ENCODE peak calls at places on chromosomes 12 and 14, in six cellular contexts. C is smooth muscle cell of the brain vasculature; E is activated CD4-positive, alpha-beta T cell treated with anti-CD3 and anti-CD28 coated beads for 36 hours; V is activated gamma-delta T cell treated with Interleukin-2 at 50 U/mL for 16 hours; T is A549; I is left kidney. S is an unnamed sample.

GRCh38 chr14:61174395-61175386 is 106.4 kb downstream of the TMEM30B start:
- DNase-seq in T (no peak), E (no peak), V (no peak), C (no peak), I (no peak), S (no peak)

GRCh38 chr12:60205500-60205899 is 609.7 kb downstream of the SLC16A7 start:
- DNase-seq in V (no peak), E (no peak), C (no peak), T (no peak), I (peak; percentile 1), S (no peak)

GRCh38 chr12:57087689-57088441 is 1.0 kb upstream of the NAB2 start:
- DNase-seq in C (peak; percentile 80), T (peak; percentile 78), E (peak; percentile 93), V (peak; percentile 72), I (peak; percentile 98), S (peak; percentile 98)

GRCh38 chr12:49121047-49121696 is 10.0 kb downstream of the TUBA1B start:
- DNase-seq in C (no peak), E (no peak), T (peak; percentile 86), V (no peak), I (peak; percentile 79), S (no peak)

GRCh38 chr12:21301-22189 is 45.0 kb upstream of the IQSEC3 start:
- DNase-seq in V (no peak), I (peak; percentile 1), C (no peak), T (no peak), E (peak; percentile 68), S (peak; percentile 37)

GRCh38 chr14:26204954-26205479 is 392.8 kb downstream of the NOVA1 start:
- DNase-seq in E (peak; percentile 4), T (no peak), C (no peak), V (no peak), I (peak; percentile 76), S (no peak)

GRCh38 chr14:75714993-75715392 is 53.9 kb downstream of the TTLL5 start:
- DNase-seq in C (no peak), E (no peak), V (no peak), T (no peak), I (no peak), S (no peak)

GRCh38 chr12:51591020-51591901 is at the start of gene SCN8A:
- DNase-seq in V (peak; percentile 22), I (peak; percentile 89), E (peak; percentile 70), C (no peak), T (peak; percentile 46), S (peak; percentile 63)

GRCh38 chr12:4681732-4682131 is 32.8 kb downstream of the NDUFA9 start:
- DNase-seq in V (no peak), T (no peak), I (no peak), E (no peak), C (no peak), S (no peak)

GRCh38 chr12:57129311-57130288 is 1.3 kb downstream of the LRP1 start:
- DNase-seq in V (no peak), T (no peak), E (no peak), C (no peak), I (peak; percentile 44), S (no peak)

GRCh38 chr14:63011609-63012008 is 33.6 kb downstream of the KCNH5 start:
- DNase-seq in C (no peak), I (no peak), T (no peak), V (no peak), E (no peak), S (no peak)

GRCh38 chr12:42447371-42447786 is 121.4 kb downstream of the PPHLN1 start:
- DNase-seq in V (no peak), I (no peak), E (no peak), C (no peak), T (no peak), S (no peak)

GRCh38 chr14:95577067-95577800 is 42.4 kb downstream of the GLRX5 start:
- DNase-seq in E (no peak), C (no peak), T (no peak), I (no peak), V (no peak), S (no peak)

GRCh38 chr12:116055895-116056607 is 221.4 kb downstream of the MED13L start:
- DNase-seq in I (no peak), V (no peak), C (no peak), T (no peak), E (peak; percentile 22), S (peak; percentile 22)

GRCh38 chr12:90343966-90344365 is 611.0 kb downstream of the CCER1 start:
- DNase-seq in V (no peak), E (no peak), T (no peak), I (no peak), C (no peak), S (no peak)

GRCh38 chr12:49706351-49707126 is 666 bp downstream of the FMNL3 start:
- DNase-seq in T (no peak), C (no peak), E (peak; percentile 39), I (peak; percentile 82), V (no peak), S (peak; percentile 36)

GRCh38 chr12:94204647-94205247 is 56.4 kb downstream of the PLXNC1 start:
- DNase-seq in C (no peak), T (no peak), V (no peak), E (peak; percentile 50), I (no peak), S (peak; percentile 54)

GRCh38 chr12:25592725-25593495 is 39.8 kb upstream of the LMNTD1 start:
- DNase-seq in E (no peak), V (no peak), T (no peak), C (no peak), I (no peak), S (no peak)

GRCh38 chr14:33914676-33915516 is 36.0 kb downstream of the EGLN3 start:
- DNase-seq in V (no peak), E (no peak), T (peak; percentile 39), I (no peak), C (peak; percentile 7), S (no peak)

GRCh38 chr14:91284146-91284790 is 39.8 kb upstream of the GPR68 start:
- DNase-seq in T (no peak), E (no peak), V (no peak), C (no peak), I (no peak), S (no peak)

GRCh38 chr12:40016960-40017359 is 88.9 kb downstream of the SLC2A13 start:
- DNase-seq in I (no peak), T (peak; percentile 18), V (no peak), C (peak; percentile 12), E (no peak), S (no peak)

S was measured in activated CD8-positive, alpha-beta T cell treated with anti-CD3 and anti-CD28 coated beads for 36 hours.